ENCODE peak calls at places on chromosomes 6 and 20, in five cellular contexts. One of them, this sample, is unnamed.

GRCh38 chr6:111707773-111708172 is 102.1 kb upstream of the TRAF3IP2 start:
- DNase-seq in heart left ventricle: no peak
- DNase-seq in adrenal gland: no peak
- DNase-seq in endothelial cell of umbilical vein: no peak
- DNase-seq in tibial nerve: no peak
- DNase-seq in this sample: no peak

GRCh38 chr20:64212750-64213149 is 42.8 kb upstream of the PCMTD2 start:
- DNase-seq in heart left ventricle: peak; percentile 69
- DNase-seq in adrenal gland: peak; percentile 86
- DNase-seq in endothelial cell of umbilical vein: no peak
- DNase-seq in tibial nerve: peak; percentile 47
- DNase-seq in this sample: no peak

GRCh38 chr6:15255481-15256414 is 9.9 kb downstream of the JARID2 start:
- DNase-seq in heart left ventricle: no peak
- DNase-seq in adrenal gland: no peak
- DNase-seq in endothelial cell of umbilical vein: no peak
- DNase-seq in tibial nerve: no peak
- DNase-seq in this sample: no peak

GRCh38 chr6:144066745-144067484 is 28.5 kb downstream of the SF3B5 start:
- DNase-seq in heart left ventricle: no peak
- DNase-seq in adrenal gland: no peak
- DNase-seq in endothelial cell of umbilical vein: no peak
- DNase-seq in tibial nerve: no peak
- DNase-seq in this sample: no peak

GRCh38 chr6:31058128-31058894 is 48.0 kb downstream of the MUC22 start:
- DNase-seq in heart left ventricle: no peak
- DNase-seq in adrenal gland: no peak
- DNase-seq in endothelial cell of umbilical vein: peak; percentile 80
- DNase-seq in tibial nerve: no peak
- DNase-seq in this sample: no peak

GRCh38 chr6:145028144-145028818 is 707.0 kb downstream of the EPM2A start:
- DNase-seq in heart left ventricle: no peak
- DNase-seq in adrenal gland: no peak
- DNase-seq in endothelial cell of umbilical vein: peak; percentile 59
- DNase-seq in tibial nerve: no peak
- DNase-seq in this sample: no peak

GRCh38 chr6:571892-572291 is 85.0 kb downstream of the HUS1B start:
- DNase-seq in heart left ventricle: no peak
- DNase-seq in adrenal gland: no peak
- DNase-seq in endothelial cell of umbilical vein: no peak
- DNase-seq in tibial nerve: no peak
- DNase-seq in this sample: no peak

GRCh38 chr6:108736832-108737231 is 111.4 kb upstream of the ARMC2 start:
- DNase-seq in heart left ventricle: no peak
- DNase-seq in adrenal gland: no peak
- DNase-seq in endothelial cell of umbilical vein: peak; percentile 92
- DNase-seq in tibial nerve: peak; percentile 30
- DNase-seq in this sample: no peak

GRCh38 chr20:43863821-43864544 is 50.7 kb upstream of the TOX2 start:
- DNase-seq in heart left ventricle: no peak
- DNase-seq in adrenal gland: no peak
- DNase-seq in endothelial cell of umbilical vein: no peak
- DNase-seq in tibial nerve: no peak
- DNase-seq in this sample: no peak

GRCh38 chr6:137490506-137490905 is 3.7 kb downstream of the OLIG3 start:
- DNase-seq in heart left ventricle: no peak
- DNase-seq in adrenal gland: no peak
- DNase-seq in endothelial cell of umbilical vein: no peak
- DNase-seq in tibial nerve: no peak
- DNase-seq in this sample: no peak

GRCh38 chr6:137487947-137488735 is 6.1 kb downstream of the OLIG3 start:
- DNase-seq in heart left ventricle: no peak
- DNase-seq in adrenal gland: no peak
- DNase-seq in endothelial cell of umbilical vein: no peak
- DNase-seq in tibial nerve: no peak
- DNase-seq in this sample: no peak

GRCh38 chr6:137490961-137491360 is 3.2 kb downstream of the OLIG3 start:
- DNase-seq in heart left ventricle: no peak
- DNase-seq in adrenal gland: no peak
- DNase-seq in endothelial cell of umbilical vein: no peak
- DNase-seq in tibial nerve: no peak
- DNase-seq in this sample: no peak

GRCh38 chr6:137488736-137489409 is 5.3 kb downstream of the OLIG3 start:
- DNase-seq in heart left ventricle: no peak
- DNase-seq in adrenal gland: no peak
- DNase-seq in endothelial cell of umbilical vein: no peak
- DNase-seq in tibial nerve: no peak
- DNase-seq in this sample: no peak

DNA sequence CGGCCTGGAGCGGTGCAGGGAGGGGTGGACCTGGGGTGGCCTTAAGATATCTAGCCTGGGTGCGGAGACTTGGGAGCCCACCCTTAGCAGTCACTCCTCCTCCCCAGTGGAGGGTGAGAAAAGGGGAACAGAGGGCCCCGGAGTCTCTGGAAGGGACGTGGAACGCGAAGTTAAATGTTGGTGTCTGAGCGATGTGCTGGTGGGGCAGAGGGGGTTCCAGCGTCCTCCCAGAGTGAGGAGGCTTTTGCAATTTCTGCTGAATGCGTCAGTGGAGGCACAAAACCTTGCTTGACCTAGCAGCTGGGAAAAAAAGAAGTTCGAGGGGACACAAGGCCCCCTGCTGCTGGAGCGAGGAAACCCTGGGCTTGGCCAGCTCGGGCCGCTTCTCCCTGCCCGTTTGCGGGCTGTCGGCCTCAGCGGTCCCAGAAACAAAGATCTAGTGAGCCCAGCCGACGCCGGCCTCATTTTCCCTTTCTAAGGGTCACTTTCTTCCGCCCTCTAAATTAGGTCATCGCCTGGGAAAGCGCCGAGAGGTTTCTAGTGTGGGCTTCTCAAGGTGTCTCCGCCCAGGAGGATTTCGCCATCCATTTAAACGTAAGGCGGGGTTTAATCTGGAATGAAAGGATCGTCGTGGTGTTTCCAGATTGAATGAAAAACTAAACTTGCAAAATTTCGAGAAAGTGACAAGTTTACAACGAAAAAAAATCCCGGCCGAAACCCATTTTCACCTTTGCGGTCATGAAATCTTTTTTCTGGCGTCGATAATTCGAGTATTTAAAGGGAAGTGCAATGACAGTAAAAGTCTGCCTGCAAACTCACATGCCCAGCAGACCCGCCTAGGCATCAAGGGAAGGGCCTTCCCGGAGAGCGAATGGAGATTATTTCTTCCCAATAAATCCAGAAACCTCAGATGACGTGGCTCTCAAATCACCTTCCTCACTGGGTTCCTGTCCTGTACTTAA is 4.5 kb downstream of the OLIG3 start:
- DNase-seq in heart left ventricle: no peak
- DNase-seq in adrenal gland: no peak
- DNase-seq in endothelial cell of umbilical vein: no peak
- DNase-seq in tibial nerve: no peak
- DNase-seq in this sample: no peak
- H3K4me3 ChIP-seq in heart left ventricle: no peak overlapping the region
- H3K4me3 ChIP-seq in adrenal gland: no peak overlapping the region
- H3K4me3 ChIP-seq in endothelial cell of umbilical vein: no peak overlapping the region
- H3K4me3 ChIP-seq in tibial nerve: no peak overlapping the region
- H3K4me3 ChIP-seq in this sample: no peak overlapping the region

DNA sequence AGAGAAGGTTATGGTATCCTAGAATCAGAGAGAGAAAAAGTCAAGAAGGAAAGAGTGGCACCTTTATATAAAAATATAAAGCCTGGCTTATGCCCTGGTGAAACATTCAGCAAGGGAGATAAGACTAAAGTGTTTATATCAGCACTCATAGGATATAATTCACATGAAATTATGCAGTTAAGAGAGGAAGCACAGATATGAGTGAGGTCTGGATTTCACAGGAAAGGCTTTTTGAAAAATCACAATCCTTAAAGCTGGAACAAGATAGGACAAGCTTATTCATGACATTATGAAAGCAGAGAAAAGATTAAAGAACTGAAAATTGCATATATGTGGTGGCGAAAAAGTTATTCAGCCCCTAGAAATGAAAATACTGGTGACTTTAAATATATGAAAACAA is 181.2 kb upstream of the FLRT3 start:
- DNase-seq in heart left ventricle: no peak
- DNase-seq in adrenal gland: no peak
- DNase-seq in endothelial cell of umbilical vein: no peak
- DNase-seq in tibial nerve: no peak
- DNase-seq in this sample: no peak
- TF ChIP-seq POLR2A in heart left ventricle: no peak
- TF ChIP-seq POLR2A in adrenal gland: no peak
- TF ChIP-seq POLR2A in endothelial cell of umbilical vein: no peak
- TF ChIP-seq POLR2A in tibial nerve: no peak
- TF ChIP-seq POLR2A in this sample: no peak

GRCh38 chr6:129677634-129678325 is 32.2 kb downstream of the ARHGAP18 start:
- DNase-seq in heart left ventricle: no peak
- DNase-seq in adrenal gland: no peak
- DNase-seq in endothelial cell of umbilical vein: peak; percentile 58
- DNase-seq in tibial nerve: no peak
- DNase-seq in this sample: no peak
- H3K4me3 ChIP-seq in heart left ventricle: no peak overlapping the region
- H3K4me3 ChIP-seq in adrenal gland: no peak overlapping the region
- H3K4me3 ChIP-seq in endothelial cell of umbilical vein: no peak overlapping the region
- H3K4me3 ChIP-seq in tibial nerve: no peak overlapping the region
- H3K4me3 ChIP-seq in this sample: no peak overlapping the region

GRCh38 chr6:131948692-131949614 is 2.2 kb downstream of the CCN2 start:
- DNase-seq in heart left ventricle: peak; percentile 16
- DNase-seq in adrenal gland: no peak
- DNase-seq in endothelial cell of umbilical vein: peak; percentile 80
- DNase-seq in tibial nerve: peak; percentile 36
- DNase-seq in this sample: no peak
- TF ChIP-seq POLR2A in heart left ventricle: no peak
- TF ChIP-seq POLR2A in adrenal gland: no peak
- TF ChIP-seq POLR2A in endothelial cell of umbilical vein: peak; percentile 92
- TF ChIP-seq POLR2A in tibial nerve: no peak
- TF ChIP-seq POLR2A in this sample: no peak